ENCODE peak calls at places on chromosomes 13 and 19, in five cellular contexts. T is CD8-positive, alpha-beta memory T cell; S is ovary; G is GM12864; E is osteoblast. P is an unnamed sample.

GRCh38 chr13:27822873-27823311 is 30.6 kb downstream of the GSX1 start:
- DNase-seq in T (no peak), S (no peak), G (no peak), E (no peak), P (no peak)

GRCh38 chr19:46040952-46041500 is at the start of gene IGFL4:
- DNase-seq in T (no peak), S (no peak), G (no peak), E (no peak), P (no peak)

GRCh38 chr19:18340990-18341868 is 831 bp downstream of the PGPEP1 start:
- DNase-seq in T (peak), S (peak), G (no peak), E (peak), P (peak)

GRCh38 chr13:101211261-101211660 is 205.0 kb downstream of the NALCN start:
- DNase-seq in T (no peak), S (no peak), G (no peak), E (peak), P (no peak)

GRCh38 chr13:108850706-108851105 is 221.3 kb downstream of the MYO16 start:
- DNase-seq in T (no peak), S (no peak), G (no peak), E (no peak), P (no peak)

GRCh38 chr13:101150998-101151397 is 265.3 kb downstream of the NALCN start:
- DNase-seq in T (no peak), S (no peak), G (no peak), E (no peak), P (no peak)

GRCh38 chr13:20528451-20528850 is 2.8 kb upstream of the CRYL1 start:
- DNase-seq in T (no peak), S (no peak), G (no peak), E (no peak), P (no peak)

GRCh38 chr13:82480415-82480814 is 1401.9 kb downstream of the SLITRK1 start:
- DNase-seq in T (no peak), S (no peak), G (no peak), E (no peak), P (no peak)

GRCh38 chr19:16094360-16095070 is 17.2 kb upstream of the RAB8A start:
- DNase-seq in T (no peak), S (no peak), G (no peak), E (peak), P (no peak)

GRCh38 chr13:28494861-28495585 is at the start of gene FLT1:
- DNase-seq in T (no peak), S (peak), G (no peak), E (peak), P (peak)

GRCh38 chr19:58361900-58362271 is 665 bp downstream of the ZNF497 start:
- DNase-seq in T (peak), S (peak), G (no peak), E (peak), P (peak)

GRCh38 chr13:23609414-23610186 is 39.4 kb downstream of the TNFRSF19 start:
- DNase-seq in T (no peak), S (peak), G (no peak), E (no peak), P (no peak)

GRCh38 chr19:17337675-17338439 is 504 bp downstream of the GTPBP3 start:
- DNase-seq in T (peak), S (peak), G (no peak), E (peak), P (peak)

GRCh38 chr19:6238643-6239281 is 41.0 kb downstream of the MLLT1 start:
- DNase-seq in T (no peak), S (peak), G (no peak), E (peak), P (peak)

GRCh38 chr19:5006201-5006600 is 37.3 kb downstream of the KDM4B start:
- DNase-seq in T (no peak), S (no peak), G (no peak), E (peak), P (no peak)

GRCh38 chr19:45038931-45039893 is at the start of gene CLASRP:
- DNase-seq in T (peak), S (peak), G (no peak), E (peak), P (peak)

GRCh38 chr13:110089815-110090214 is 217.1 kb downstream of the COL4A1 start:
- DNase-seq in T (no peak), S (no peak), G (no peak), E (no peak), P (no peak)

GRCh38 chr13:37187110-37187509 is 81.6 kb upstream of the CSNK1A1L start:
- DNase-seq in T (no peak), S (no peak), G (no peak), E (no peak), P (no peak)

GRCh38 chr19:52936151-52936957 is 13.1 kb upstream of the ZNF888 start:
- DNase-seq in T (no peak), S (no peak), G (no peak), E (no peak), P (no peak)

GRCh38 chr13:111129465-111130110 is 14.5 kb downstream of the ARHGEF7 start:
- DNase-seq in T (no peak), S (no peak), G (peak), E (no peak), P (no peak)

GRCh38 chr13:95217920-95218830 is 83.1 kb downstream of the ABCC4 start:
- DNase-seq in T (no peak), S (no peak), G (no peak), E (no peak), P (no peak)

GRCh38 chr19:19444694-19445155 is 39.2 kb downstream of the GATAD2A start:
- DNase-seq in T (no peak), S (no peak), G (no peak), E (no peak), P (no peak)

GRCh38 chr13:27605610-27606200 is 14.6 kb downstream of the LNX2 start:
- DNase-seq in T (no peak), S (no peak), G (no peak), E (peak), P (no peak)

GRCh38 chr19:48842744-48843162 is 6.5 kb upstream of the HSD17B14 start:
- DNase-seq in T (peak), S (peak), G (peak), E (peak), P (peak)

GRCh38 chr13:67967031-67967430 is 736.9 kb upstream of the PCDH9 start:
- DNase-seq in T (no peak), S (no peak), G (no peak), E (no peak), P (no peak)

GRCh38 chr13:46166221-46166584 is 15.8 kb downstream of the LCP1 start:
- DNase-seq in T (no peak), S (no peak), G (no peak), E (no peak), P (no peak)
- H3K4me3 ChIP-seq in T (no peak), S (no peak), G (peak), E (no peak), P (no peak)

GRCh38 chr19:51761696-51762095 is 716 bp downstream of the FPR2 start:
- DNase-seq in T (no peak), S (no peak), G (no peak), E (no peak), P (no peak)
- H3K4me3 ChIP-seq in T (no peak), S (no peak), G (no peak), E (no peak), P (no peak)

DNA sequence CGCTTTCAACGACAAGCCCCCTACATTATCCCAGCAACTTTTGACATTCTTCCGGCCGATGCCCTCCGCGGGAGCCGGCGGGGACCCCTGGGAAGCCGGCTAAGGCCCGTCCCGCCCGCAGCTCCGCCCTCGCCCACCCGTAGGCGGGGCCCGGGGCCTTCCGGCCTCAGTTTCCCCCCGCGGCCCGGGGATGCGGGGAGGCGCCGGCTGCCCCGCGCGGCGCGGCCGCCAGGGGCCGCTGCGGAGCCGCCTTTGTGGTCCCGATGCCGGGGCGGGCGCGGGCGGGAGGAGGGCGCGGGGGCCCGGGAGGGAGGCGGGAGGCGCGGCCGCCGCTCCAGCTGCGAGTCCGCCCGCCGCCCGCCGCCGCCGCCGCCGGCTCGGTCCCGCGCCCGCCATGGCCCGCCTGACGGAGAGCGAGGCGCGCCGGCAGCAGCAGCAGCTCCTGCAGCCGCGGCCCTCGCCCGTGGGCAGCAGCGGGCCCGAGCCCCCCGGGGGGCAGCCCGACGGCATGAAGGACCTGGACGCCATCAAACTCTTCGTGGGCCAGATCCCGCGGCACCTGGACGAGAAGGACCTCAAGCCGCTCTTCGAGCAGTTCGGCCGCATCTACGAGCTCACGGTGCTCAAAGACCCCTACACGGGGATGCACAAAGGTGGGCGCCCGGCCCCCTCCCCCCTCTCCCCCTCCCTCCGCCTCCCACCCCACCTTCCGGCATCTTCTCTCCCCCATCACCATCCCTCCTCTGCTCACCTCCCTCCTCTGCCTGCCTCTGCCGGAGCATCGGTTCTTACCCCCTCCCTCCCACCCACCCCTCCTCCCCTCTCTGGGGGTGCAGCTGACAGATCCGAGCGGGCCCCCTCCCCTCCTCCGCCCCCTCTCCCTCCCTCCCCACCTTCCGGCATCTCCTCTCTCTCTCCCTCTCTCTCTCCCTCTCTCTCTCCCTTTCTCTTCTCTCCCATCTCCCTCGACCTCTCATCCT is at the start of gene CELF5:
- DNase-seq in T (peak), S (peak), G (no peak), E (peak), P (peak)
- H3K4me3 ChIP-seq in T (no peak), S (no peak), G (no peak), E (no peak), P (peak)

GRCh38 chr19:43533546-43534304 is 737 bp downstream of the ZNF575 start:
- DNase-seq in T (peak), S (peak), G (peak), E (peak), P (peak)
- H3K4me3 ChIP-seq in T (peak), S (peak), G (peak), E (peak), P (peak)

P was measured in H7.